ENCODE peak calls at places on chromosomes 4 and X, in four cellular contexts. Y, O, W and D are unnamed samples.

GRCh38 chrX:146435472-146435871 is 374.1 kb upstream of the CXorf51B start:
- DNase-seq in W (no peak), O (no peak), Y (no peak), D (no peak)

GRCh38 chrX:87517571-87518141 is at the start of gene KLHL4:
- DNase-seq in Y (peak), W (no peak), O (no peak), D (peak)

GRCh38 chrX:12372111-12372510 is 233.8 kb downstream of the FRMPD4 start:
- DNase-seq in O (no peak), W (no peak), Y (no peak), D (peak)

GRCh38 chr4:2361366-2362285 is 56.8 kb downstream of the ZFYVE28 start:
- DNase-seq in W (no peak), Y (peak), O (no peak), D (no peak)

GRCh38 chr4:109015413-109015810 is 252.6 kb upstream of the ETNPPL start:
- DNase-seq in Y (no peak), O (no peak), W (no peak), D (no peak)

GRCh38 chr4:176339936-176340761 is 20.4 kb downstream of the SPCS3 start:
- DNase-seq in W (no peak), Y (no peak), O (no peak), D (no peak)

GRCh38 chr4:64821612-64822011 is 412.4 kb upstream of the TECRL start:
- DNase-seq in O (no peak), W (no peak), Y (no peak), D (no peak)

GRCh38 chr4:1043658-1044468 is 32.4 kb downstream of the FGFRL1 start:
- DNase-seq in O (peak), W (no peak), Y (peak), D (peak)

GRCh38 chr4:168101026-168101425 is 8.7 kb downstream of the ANXA10 start:
- DNase-seq in O (no peak), Y (no peak), W (no peak), D (no peak)

GRCh38 chrX:52034211-52034610 is 34.8 kb downstream of the MAGED4B start:
- DNase-seq in O (no peak), Y (no peak), W (no peak), D (no peak)

GRCh38 chrX:19647731-19648588 is 132.7 kb upstream of the MAP3K15 start:
- DNase-seq in O (no peak), W (no peak), Y (no peak), D (no peak)

GRCh38 chrX:17377047-17377692 is 2.2 kb downstream of the NHS start:
- DNase-seq in Y (no peak), O (peak), W (no peak), D (no peak)

GRCh38 chr4:22531638-22532037 is 15.8 kb upstream of the ADGRA3 start:
- DNase-seq in W (no peak), O (no peak), Y (no peak), D (no peak)

GRCh38 chrX:154714925-154715324 is 36.0 kb downstream of the GAB3 start:
- DNase-seq in O (peak), Y (peak), W (no peak), D (no peak)

GRCh38 chr4:26856906-26857277 is 3.7 kb upstream of the STIM2 start:
- DNase-seq in Y (no peak), W (no peak), O (no peak), D (no peak)

GRCh38 chrX:120727503-120727902 is 97.6 kb upstream of the C1GALT1C1 start:
- DNase-seq in W (no peak), Y (no peak), O (no peak), D (no peak)

GRCh38 chrX:54786972-54787371 is 11.1 kb downstream of the ITIH6 start:
- DNase-seq in O (no peak), Y (no peak), W (no peak), D (no peak)

GRCh38 chr4:183157215-183157614 is 58.2 kb downstream of the WWC2 start:
- DNase-seq in Y (no peak), O (no peak), W (no peak), D (no peak)

GRCh38 chr4:42412251-42412650 is 15.0 kb downstream of the SHISA3 start:
- DNase-seq in O (no peak), Y (no peak), W (no peak), D (no peak)

GRCh38 chr4:111027526-111027925 is 404.6 kb upstream of the PITX2 start:
- DNase-seq in W (no peak), O (no peak), Y (no peak), D (no peak)

GRCh38 chrX:9110808-9111207 is 76.9 kb upstream of the FAM9B start:
- DNase-seq in W (no peak), O (no peak), Y (no peak), D (no peak)

GRCh38 chr4:81541546-81541945 is 69.8 kb upstream of the RASGEF1B start:
- DNase-seq in O (no peak), W (no peak), Y (no peak), D (no peak)

GRCh38 chrX:97397371-97397770 is 513.7 kb downstream of the RPA4 start:
- DNase-seq in W (no peak), Y (peak), O (no peak), D (no peak)
- TF ChIP-seq EGR1 in W (no peak), Y (no peak), O (no peak), D (no peak)

DNA sequence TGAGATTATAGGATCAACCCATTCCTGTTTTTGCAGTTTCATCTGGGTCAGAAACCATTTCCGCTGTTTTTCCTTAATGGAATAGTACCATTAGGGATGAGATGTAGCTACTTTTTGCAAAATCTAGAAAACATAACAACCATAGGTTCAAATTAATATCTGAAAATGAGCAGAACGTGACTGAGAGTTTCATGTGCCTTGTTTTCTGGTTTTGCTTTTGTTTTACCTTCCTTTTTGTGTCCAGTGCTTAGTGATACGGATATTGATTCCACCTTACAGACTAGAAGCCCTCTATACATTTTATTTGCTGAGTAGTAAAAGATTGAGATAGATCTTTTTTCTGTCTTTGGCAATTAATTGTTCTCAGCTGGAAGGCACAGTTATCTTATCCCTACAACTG is 46.5 kb downstream of the SNX25 start:
- DNase-seq in O (no peak), W (no peak), Y (no peak), D (no peak)
- H3K4me3 ChIP-seq in O (no peak), W (no peak), Y (no peak), D (no peak)

GRCh38 chrX:70476934-70477733 is 32.5 kb downstream of the DLG3 start:
- DNase-seq in W (no peak), Y (peak), O (peak), D (peak)
- TF ChIP-seq EGR1 in W (no peak), Y (no peak), O (no peak), D (no peak)

GRCh38 chr4:41361831-41362646 is 105.3 kb downstream of the UCHL1 start:
- DNase-seq in W (no peak), O (no peak), Y (no peak), D (no peak)

GRCh38 chr4:41359836-41360213 is 103.1 kb downstream of the UCHL1 start:
- DNase-seq in O (no peak), Y (no peak), W (no peak), D (no peak)

GRCh38 chr4:41362647-41363383 is 106.1 kb downstream of the UCHL1 start:
- DNase-seq in O (no peak), W (no peak), Y (no peak), D (peak)

GRCh38 chr4:41360214-41360910 is 103.6 kb downstream of the UCHL1 start:
- DNase-seq in O (no peak), Y (peak), W (no peak), D (peak)

GRCh38 chr4:41360911-41361830 is 104.4 kb downstream of the UCHL1 start:
- DNase-seq in O (no peak), Y (no peak), W (no peak), D (no peak)
- H3K4me3 ChIP-seq in O (peak), Y (no peak), W (no peak), D (peak)

DNA sequence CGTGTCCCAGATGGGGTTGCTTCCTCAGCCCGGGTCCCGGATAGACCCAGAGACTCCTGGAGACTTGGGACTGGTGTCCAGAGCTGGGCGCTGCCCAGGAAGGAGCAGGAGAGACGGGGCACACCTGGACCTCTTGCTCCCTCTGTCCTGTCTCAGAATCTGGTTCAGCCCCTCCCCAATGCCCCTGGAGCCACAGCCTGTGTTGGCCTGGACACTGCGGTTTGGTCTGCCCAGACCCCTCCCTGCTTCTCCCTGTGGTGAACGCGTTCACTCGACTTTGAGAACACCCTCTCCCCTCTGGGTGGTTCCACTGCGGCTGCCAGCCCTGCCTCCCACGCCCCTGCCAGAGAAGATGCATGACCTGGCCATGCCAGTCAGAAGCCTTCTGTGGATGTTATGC is 111.1 kb downstream of the HMX1 start:
- DNase-seq in W (no peak), Y (no peak), O (no peak), D (no peak)
- TF ChIP-seq EGR1 in W (no peak), Y (no peak), O (no peak), D (no peak)

GRCh38 chr4:113183032-113183573 is 133.7 kb downstream of the ANK2 start:
- DNase-seq in W (no peak), O (no peak), Y (no peak), D (no peak)

GRCh38 chr4:113186960-113187757 is 137.7 kb downstream of the ANK2 start:
- DNase-seq in O (no peak), Y (no peak), W (no peak), D (no peak)

GRCh38 chr4:113179996-113180395 is 130.5 kb downstream of the ANK2 start:
- DNase-seq in O (no peak), Y (no peak), W (no peak), D (no peak)

GRCh38 chr4:113179091-113179490 is 129.6 kb downstream of the ANK2 start:
- DNase-seq in W (no peak), Y (no peak), O (no peak), D (no peak)

DNA sequence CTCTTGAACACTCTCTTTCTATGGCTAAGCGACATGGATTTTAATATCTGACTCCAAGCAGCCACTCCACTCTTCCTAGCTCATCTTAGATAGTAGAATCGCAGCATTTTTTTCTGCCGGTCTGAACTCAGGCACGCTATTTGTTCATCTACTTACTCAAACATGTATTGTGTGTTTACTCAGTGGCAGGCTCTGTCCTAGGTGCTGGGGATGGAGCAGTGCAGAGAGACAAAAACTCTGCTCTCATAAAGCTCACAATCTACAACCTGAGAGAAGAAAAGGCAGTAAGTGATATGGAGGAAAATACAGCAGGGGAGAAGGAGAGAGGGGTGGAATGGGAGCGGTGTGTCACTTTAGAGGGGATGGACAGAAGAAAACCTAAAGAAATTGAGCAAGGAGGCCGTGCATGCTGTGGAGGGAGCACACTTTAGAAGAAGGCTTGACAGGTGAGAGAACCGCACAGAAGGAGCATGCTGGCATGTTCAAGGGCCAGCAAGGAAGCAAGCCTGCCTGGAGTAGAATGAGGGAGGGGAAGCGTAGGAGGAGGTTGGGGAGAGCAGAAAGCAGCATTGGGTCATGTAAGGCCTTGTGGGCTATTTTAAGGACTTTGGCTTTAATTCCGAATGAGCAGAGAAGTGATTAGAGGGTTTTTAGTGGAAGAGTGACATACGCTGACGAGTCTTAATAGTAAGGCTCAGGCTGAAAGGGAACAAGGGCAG is 132.0 kb downstream of the ANK2 start:
- DNase-seq in Y (no peak), W (no peak), O (no peak), D (no peak)
- H3K4me3 ChIP-seq in Y (no peak), W (no peak), O (no peak), D (no peak)